ENCODE peak calls at places on chromosomes 2 and 18, in six cellular contexts. E is fibroblast of lung, J is MCF 10A, M is Calu3, D is IMR-90, G is WTC11. O is an unnamed sample.

GRCh38 chr2:108988796-108989713 is at the start of gene EDAR:
- DNase-seq in E (peak; percentile 36), J (peak; percentile 80), M (peak; percentile 74), D (no peak), G (peak; percentile 79), O (peak; percentile 77)

GRCh38 chr2:120747706-120748105 is 12.0 kb downstream of the GLI2 start:
- DNase-seq in E (no peak), J (no peak), M (no peak), D (no peak), G (no peak), O (no peak)

GRCh38 chr18:23689616-23690504 is 607 bp downstream of the LAMA3 start:
- DNase-seq in E (no peak), J (no peak), M (peak; percentile 46), D (no peak), G (peak; percentile 60), O (no peak)

GRCh38 chr2:31660165-31660564 is 79.4 kb upstream of the SRD5A2 start:
- DNase-seq in E (no peak), J (peak; percentile 47), M (no peak), D (no peak), G (no peak), O (peak; percentile 23)

GRCh38 chr2:30652271-30652910 is 154.9 kb downstream of the CAPN13 start:
- DNase-seq in E (peak; percentile 48), J (no peak), M (no peak), D (peak; percentile 47), G (no peak), O (no peak)

GRCh38 chr2:28683100-28683706 is 68.4 kb upstream of the PPP1CB start:
- DNase-seq in E (peak; percentile 85), J (peak; percentile 70), M (peak; percentile 41), D (peak; percentile 86), G (no peak), O (peak; percentile 68)

GRCh38 chr2:121722479-121722878 is 14.2 kb downstream of the NIFK start:
- DNase-seq in E (peak; percentile 79), J (peak; percentile 72), M (no peak), D (peak; percentile 87), G (no peak), O (peak; percentile 93)

GRCh38 chr2:71813315-71813714 is 334.3 kb downstream of the CYP26B1 start:
- DNase-seq in E (no peak), J (no peak), M (no peak), D (no peak), G (no peak), O (no peak)

GRCh38 chr2:120678926-120679325 is 56.7 kb upstream of the GLI2 start:
- DNase-seq in E (no peak), J (no peak), M (no peak), D (no peak), G (no peak), O (no peak)

GRCh38 chr2:18117592-18117991 is 239.1 kb downstream of the KCNS3 start:
- DNase-seq in E (peak; percentile 34), J (peak; percentile 72), M (peak; percentile 50), D (peak; percentile 41), G (peak; percentile 61), O (peak; percentile 70)

GRCh38 chr2:19667085-19667484 is 234.7 kb downstream of the TTC32 start:
- DNase-seq in E (peak; percentile 50), J (peak; percentile 59), M (no peak), D (peak; percentile 59), G (no peak), O (peak; percentile 47)

GRCh38 chr18:44651453-44651852 is 29.2 kb upstream of the SETBP1 start:
- DNase-seq in E (peak; percentile 89), J (peak; percentile 73), M (peak; percentile 47), D (peak; percentile 54), G (no peak), O (peak; percentile 66)

GRCh38 chr2:3728104-3729054 is 25.0 kb downstream of the DCDC2C start:
- DNase-seq in E (peak; percentile 19), J (peak; percentile 62), M (peak; percentile 7), D (peak; percentile 67), G (no peak), O (peak; percentile 38)

GRCh38 chr18:55256568-55257289 is 297.5 kb upstream of the CCDC68 start:
- DNase-seq in E (peak; percentile 89), J (no peak), M (no peak), D (no peak), G (no peak), O (peak; percentile 13)

GRCh38 chr2:151238527-151239487 is 22.9 kb downstream of the RBM43 start:
- DNase-seq in E (peak; percentile 78), J (peak; percentile 78), M (peak; percentile 63), D (peak; percentile 89), G (peak; percentile 29), O (peak; percentile 79)

GRCh38 chr2:238286551-238286950 is 1.9 kb downstream of the PER2 start:
- DNase-seq in E (peak; percentile 89), J (peak; percentile 87), M (peak; percentile 62), D (peak; percentile 86), G (no peak), O (peak; percentile 89)

GRCh38 chr2:105595536-105595935 is 149.2 kb upstream of the NCK2 start:
- DNase-seq in E (peak; percentile 39), J (peak; percentile 46), M (peak; percentile 71), D (no peak), G (no peak), O (peak; percentile 79)

GRCh38 chr2:96907405-96908041 is 37.6 kb upstream of the SEMA4C start:
- DNase-seq in E (peak; percentile 70), J (no peak), M (no peak), D (peak; percentile 24), G (peak; percentile 71), O (no peak)
- TF ChIP-seq CTCF in E (no peak), J (no peak), M (no peak), D (no peak), G (no peak), O (no peak)

GRCh38 chr2:110755494-110756078 is 23.2 kb downstream of the ACOXL start:
- DNase-seq in E (peak; percentile 7), J (no peak), M (no peak), D (peak; percentile 16), G (no peak), O (no peak)
- TF ChIP-seq CTCF in E (peak; percentile 45), J (peak; percentile 49), M (peak; percentile 32), D (peak; percentile 67), G (peak; percentile 34), O (peak; percentile 44)

GRCh38 chr18:33805592-33805991 is 227.6 kb downstream of the ASXL3 start:
- DNase-seq in E (no peak), J (no peak), M (no peak), D (no peak), G (no peak), O (no peak)

GRCh38 chr18:33804258-33804657 is 226.2 kb downstream of the ASXL3 start:
- DNase-seq in E (peak; percentile 78), J (peak; percentile 71), M (peak; percentile 57), D (peak; percentile 63), G (no peak), O (peak; percentile 81)

GRCh38 chr18:33802955-33803354 is 224.9 kb downstream of the ASXL3 start:
- DNase-seq in E (no peak), J (no peak), M (peak; percentile 31), D (no peak), G (no peak), O (no peak)
- TF ChIP-seq CTCF in E (no peak), J (no peak), M (no peak), D (no peak), G (no peak), O (no peak)

GRCh38 chr2:138827426-138828054 is 47.4 kb upstream of the NXPH2 start:
- DNase-seq in E (peak; percentile 61), J (peak; percentile 80), M (peak; percentile 27), D (peak; percentile 68), G (no peak), O (peak; percentile 76)

GRCh38 chr2:138831154-138831553 is 51.0 kb upstream of the NXPH2 start:
- DNase-seq in E (no peak), J (no peak), M (no peak), D (no peak), G (no peak), O (peak; percentile 11)

GRCh38 chr2:138830547-138830946 is 50.4 kb upstream of the NXPH2 start:
- DNase-seq in E (no peak), J (no peak), M (no peak), D (no peak), G (no peak), O (peak; percentile 33)

GRCh38 chr2:138831691-138832090 is 51.5 kb upstream of the NXPH2 start:
- DNase-seq in E (no peak), J (no peak), M (no peak), D (no peak), G (no peak), O (peak; percentile 68)

GRCh38 chr2:138829326-138829725 is 49.1 kb upstream of the NXPH2 start:
- DNase-seq in E (peak; percentile 10), J (peak; percentile 45), M (peak; percentile 73), D (peak; percentile 4), G (peak; percentile 74), O (peak; percentile 55)
- TF ChIP-seq CTCF in E (peak; percentile 36), J (peak; percentile 46), M (peak; percentile 65), D (peak; percentile 21), G (peak; percentile 34), O (peak; percentile 50)

GRCh38 chr2:221962186-221962585 is 336.6 kb downstream of the PAX3 start:
- DNase-seq in E (no peak), J (no peak), M (no peak), D (no peak), G (no peak), O (no peak)

GRCh38 chr2:221961561-221961960 is 337.2 kb downstream of the PAX3 start:
- DNase-seq in E (no peak), J (no peak), M (no peak), D (no peak), G (no peak), O (no peak)

DNA sequence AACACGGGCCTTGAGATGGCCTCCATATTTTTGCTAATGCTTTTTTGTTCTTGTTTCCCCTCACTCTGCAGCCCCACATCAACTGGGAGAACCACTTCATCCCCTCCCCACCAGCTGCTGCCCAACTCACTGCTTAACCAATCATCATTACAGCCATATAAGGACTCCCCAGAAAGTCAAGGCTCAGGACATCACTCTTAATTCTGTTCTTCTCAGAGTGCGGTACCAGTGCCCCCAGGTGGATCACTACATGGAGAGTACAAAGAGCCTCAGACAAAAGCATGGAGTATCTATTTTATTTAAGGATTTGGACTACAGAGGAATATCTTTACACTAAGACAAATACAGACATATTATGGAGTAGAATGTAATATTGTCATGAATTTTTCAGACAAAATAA is 340.6 kb downstream of the PAX3 start:
- DNase-seq in E (peak; percentile 30), J (peak; percentile 9), M (no peak), D (no peak), G (peak; percentile 22), O (no peak)
- TF ChIP-seq CTCF in E (no peak), J (no peak), M (no peak), D (no peak), G (no peak), O (no peak)

GRCh38 chr2:166695154-166695553 is 193.1 kb upstream of the XIRP2 start:
- DNase-seq in E (no peak), J (no peak), M (no peak), D (no peak), G (no peak), O (no peak)

DNA sequence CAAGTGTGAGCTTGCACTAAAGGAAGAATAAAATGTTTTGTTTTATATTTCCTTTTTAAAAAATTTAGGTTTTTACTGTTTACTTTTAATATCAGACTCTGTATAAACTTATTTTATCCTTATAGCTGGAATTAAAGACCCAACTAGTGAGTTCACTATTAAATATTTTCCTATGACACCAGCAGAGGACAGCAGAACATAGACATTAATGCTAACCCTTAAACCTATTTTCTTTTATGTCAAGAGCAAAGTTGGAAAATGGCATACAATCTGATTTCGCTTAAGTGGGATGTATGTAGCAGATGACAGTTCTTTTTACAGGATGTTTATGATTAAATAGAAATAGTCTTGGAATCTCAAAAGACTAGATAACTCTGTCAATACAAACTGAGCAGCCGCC is 188.2 kb upstream of the XIRP2 start:
- DNase-seq in E (no peak), J (peak; percentile 3), M (no peak), D (peak; percentile 52), G (no peak), O (no peak)
- TF ChIP-seq CTCF in E (peak; percentile 48), J (no peak), M (no peak), D (peak; percentile 75), G (no peak), O (peak; percentile 23)

O was measured in epithelial cell of esophagus.